ENCODE peak calls at places on chromosomes 13 and 19, in seven cellular contexts. One of them, this sample, is unnamed.

GRCh38 chr13:114099191-114099590 is 33.2 kb downstream of the RASA3 start:
- DNase-seq in K562: peak
- DNase-seq in SK-N-SH: peak
- DNase-seq in H1: no peak
- DNase-seq in HepG2: peak
- DNase-seq in HCT116: peak
- DNase-seq in GM12878: no peak
- DNase-seq in this sample: peak

GRCh38 chr19:51600940-51601575 is 29.1 kb downstream of the SIGLEC5 start:
- DNase-seq in K562: no peak
- DNase-seq in SK-N-SH: no peak
- DNase-seq in H1: no peak
- DNase-seq in HepG2: no peak
- DNase-seq in HCT116: no peak
- DNase-seq in GM12878: no peak
- DNase-seq in this sample: no peak

GRCh38 chr13:84651288-84651687 is 769.0 kb upstream of the SLITRK1 start:
- DNase-seq in K562: no peak
- DNase-seq in SK-N-SH: no peak
- DNase-seq in H1: no peak
- DNase-seq in HepG2: peak
- DNase-seq in HCT116: no peak
- DNase-seq in GM12878: no peak
- DNase-seq in this sample: peak

GRCh38 chr19:3852614-3853254 is 16.1 kb downstream of the ZFR2 start:
- DNase-seq in K562: peak
- DNase-seq in SK-N-SH: no peak
- DNase-seq in H1: peak
- DNase-seq in HepG2: peak
- DNase-seq in HCT116: peak
- DNase-seq in GM12878: no peak
- DNase-seq in this sample: peak

GRCh38 chr13:28100149-28101121 is at the start of gene FLT3:
- DNase-seq in K562: peak
- DNase-seq in SK-N-SH: peak
- DNase-seq in H1: peak
- DNase-seq in HepG2: no peak
- DNase-seq in HCT116: peak
- DNase-seq in GM12878: no peak
- DNase-seq in this sample: peak

GRCh38 chr19:10593820-10594637 is 6.9 kb upstream of the AP1M2 start:
- DNase-seq in K562: no peak
- DNase-seq in SK-N-SH: no peak
- DNase-seq in H1: no peak
- DNase-seq in HepG2: no peak
- DNase-seq in HCT116: no peak
- DNase-seq in GM12878: peak
- DNase-seq in this sample: no peak

GRCh38 chr13:114260818-114261217 is 20.6 kb upstream of the UPF3A start:
- DNase-seq in K562: no peak
- DNase-seq in SK-N-SH: no peak
- DNase-seq in H1: no peak
- DNase-seq in HepG2: no peak
- DNase-seq in HCT116: no peak
- DNase-seq in GM12878: peak
- DNase-seq in this sample: no peak

GRCh38 chr19:18845961-18846360 is 14.2 kb downstream of the UPF1 start:
- DNase-seq in K562: no peak
- DNase-seq in SK-N-SH: peak
- DNase-seq in H1: no peak
- DNase-seq in HepG2: no peak
- DNase-seq in HCT116: no peak
- DNase-seq in GM12878: no peak
- DNase-seq in this sample: no peak

GRCh38 chr13:32528358-32528757 is 10.2 kb downstream of the N4BP2L2 start:
- DNase-seq in K562: no peak
- DNase-seq in SK-N-SH: no peak
- DNase-seq in H1: no peak
- DNase-seq in HepG2: no peak
- DNase-seq in HCT116: no peak
- DNase-seq in GM12878: no peak
- DNase-seq in this sample: no peak

GRCh38 chr19:4061178-4061682 is 5.5 kb downstream of the ZBTB7A start:
- DNase-seq in K562: no peak
- DNase-seq in SK-N-SH: no peak
- DNase-seq in H1: no peak
- DNase-seq in HepG2: peak
- DNase-seq in HCT116: no peak
- DNase-seq in GM12878: no peak
- DNase-seq in this sample: peak

GRCh38 chr19:33671211-33671610 is 49.5 kb downstream of the CHST8 start:
- DNase-seq in K562: no peak
- DNase-seq in SK-N-SH: no peak
- DNase-seq in H1: no peak
- DNase-seq in HepG2: no peak
- DNase-seq in HCT116: no peak
- DNase-seq in GM12878: no peak
- DNase-seq in this sample: no peak

GRCh38 chr19:51739466-51740213 is 12.0 kb downstream of the FPR1 start:
- DNase-seq in K562: no peak
- DNase-seq in SK-N-SH: no peak
- DNase-seq in H1: no peak
- DNase-seq in HepG2: no peak
- DNase-seq in HCT116: no peak
- DNase-seq in GM12878: no peak
- DNase-seq in this sample: no peak

GRCh38 chr19:8846819-8847218 is 14.6 kb downstream of the MBD3L1 start:
- DNase-seq in K562: no peak
- DNase-seq in SK-N-SH: no peak
- DNase-seq in H1: no peak
- DNase-seq in HepG2: no peak
- DNase-seq in HCT116: no peak
- DNase-seq in GM12878: no peak
- DNase-seq in this sample: no peak

GRCh38 chr13:84896128-84896527 is 903.1 kb downstream of the SLITRK6 start:
- DNase-seq in K562: peak
- DNase-seq in SK-N-SH: peak
- DNase-seq in H1: peak
- DNase-seq in HepG2: peak
- DNase-seq in HCT116: peak
- DNase-seq in GM12878: peak
- DNase-seq in this sample: peak

GRCh38 chr13:29704648-29705047 is 109.2 kb upstream of the SLC7A1 start:
- DNase-seq in K562: no peak
- DNase-seq in SK-N-SH: peak
- DNase-seq in H1: no peak
- DNase-seq in HepG2: no peak
- DNase-seq in HCT116: no peak
- DNase-seq in GM12878: no peak
- DNase-seq in this sample: no peak

GRCh38 chr19:3857449-3858003 is 11.3 kb downstream of the ZFR2 start:
- DNase-seq in K562: no peak
- DNase-seq in SK-N-SH: no peak
- DNase-seq in H1: no peak
- DNase-seq in HepG2: no peak
- DNase-seq in HCT116: no peak
- DNase-seq in GM12878: no peak
- DNase-seq in this sample: peak

GRCh38 chr13:21556051-21556450 is 47.9 kb downstream of the MICU2 start:
- DNase-seq in K562: no peak
- DNase-seq in SK-N-SH: no peak
- DNase-seq in H1: no peak
- DNase-seq in HepG2: no peak
- DNase-seq in HCT116: no peak
- DNase-seq in GM12878: no peak
- DNase-seq in this sample: no peak

GRCh38 chr13:30841161-30841560 is 64.9 kb upstream of the MEDAG start:
- DNase-seq in K562: no peak
- DNase-seq in SK-N-SH: no peak
- DNase-seq in H1: no peak
- DNase-seq in HepG2: no peak
- DNase-seq in HCT116: no peak
- DNase-seq in GM12878: no peak
- DNase-seq in this sample: no peak

GRCh38 chr19:55703790-55704215 is 28.8 kb downstream of the EPN1 start:
- DNase-seq in K562: peak
- DNase-seq in SK-N-SH: peak
- DNase-seq in H1: peak
- DNase-seq in HepG2: no peak
- DNase-seq in HCT116: peak
- DNase-seq in GM12878: no peak
- DNase-seq in this sample: no peak

DNA sequence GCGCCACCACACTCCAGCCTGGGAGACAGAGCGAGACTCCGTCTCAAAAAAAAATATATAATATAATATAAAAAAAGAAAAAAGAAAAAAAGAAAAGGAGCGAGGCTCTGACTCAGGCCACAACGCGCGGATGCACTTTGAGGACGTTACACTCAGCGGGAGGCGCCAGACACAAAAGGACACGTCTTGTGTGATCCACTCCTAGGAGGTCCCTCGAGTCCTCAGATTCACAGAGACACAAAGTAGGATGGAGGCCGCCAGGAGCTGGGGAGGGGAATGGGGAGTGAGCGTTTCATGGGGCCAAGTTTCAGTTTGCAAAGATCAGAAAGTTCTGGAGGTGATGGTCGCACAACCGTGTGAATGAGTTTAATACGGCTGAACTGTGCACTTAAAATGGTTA is 8.5 kb upstream of the ABHD17A start:
- DNase-seq in K562: no peak
- DNase-seq in SK-N-SH: no peak
- DNase-seq in H1: no peak
- DNase-seq in HepG2: no peak
- DNase-seq in HCT116: no peak
- DNase-seq in GM12878: no peak
- DNase-seq in this sample: no peak
- TF ChIP-seq JUND in K562: no peak
- TF ChIP-seq JUND in SK-N-SH: no peak
- TF ChIP-seq JUND in H1: no peak
- TF ChIP-seq JUND in HepG2: no peak
- TF ChIP-seq JUND in HCT116: no peak
- TF ChIP-seq JUND in GM12878: no peak
- TF ChIP-seq JUND in this sample: no peak

GRCh38 chr19:30890033-30890432 is 459.2 kb downstream of the TSHZ3 start:
- DNase-seq in K562: no peak
- DNase-seq in SK-N-SH: no peak
- DNase-seq in H1: no peak
- DNase-seq in HepG2: no peak
- DNase-seq in HCT116: no peak
- DNase-seq in GM12878: no peak
- DNase-seq in this sample: no peak

GRCh38 chr19:30884146-30884812 is 465.0 kb downstream of the TSHZ3 start:
- DNase-seq in K562: no peak
- DNase-seq in SK-N-SH: no peak
- DNase-seq in H1: no peak
- DNase-seq in HepG2: no peak
- DNase-seq in HCT116: no peak
- DNase-seq in GM12878: no peak
- DNase-seq in this sample: no peak

GRCh38 chr19:30883071-30883470 is 466.2 kb downstream of the TSHZ3 start:
- DNase-seq in K562: no peak
- DNase-seq in SK-N-SH: no peak
- DNase-seq in H1: no peak
- DNase-seq in HepG2: no peak
- DNase-seq in HCT116: no peak
- DNase-seq in GM12878: no peak
- DNase-seq in this sample: no peak

GRCh38 chr19:30887042-30887441 is 462.2 kb downstream of the TSHZ3 start:
- DNase-seq in K562: no peak
- DNase-seq in SK-N-SH: no peak
- DNase-seq in H1: no peak
- DNase-seq in HepG2: no peak
- DNase-seq in HCT116: no peak
- DNase-seq in GM12878: no peak
- DNase-seq in this sample: no peak

DNA sequence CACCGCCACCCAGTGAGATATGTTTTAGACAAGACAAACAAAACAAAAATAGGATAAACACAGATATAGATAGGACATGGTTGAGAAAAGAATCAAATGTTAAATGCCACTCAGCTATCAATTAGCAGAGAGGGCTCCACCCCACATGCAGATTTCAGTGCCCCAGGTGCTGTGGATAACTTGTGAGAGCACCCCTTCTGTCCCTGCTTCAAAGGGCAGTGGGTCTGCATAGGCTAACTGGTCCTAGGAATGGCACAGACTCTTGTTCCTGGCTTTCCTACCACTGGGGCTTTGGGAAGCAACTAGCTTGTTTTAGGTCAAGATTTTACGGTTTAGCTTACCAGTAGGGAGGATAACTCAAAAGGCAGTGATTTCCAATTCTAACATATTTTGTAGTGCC is 460.3 kb downstream of the TSHZ3 start:
- DNase-seq in K562: no peak
- DNase-seq in SK-N-SH: no peak
- DNase-seq in H1: no peak
- DNase-seq in HepG2: no peak
- DNase-seq in HCT116: no peak
- DNase-seq in GM12878: no peak
- DNase-seq in this sample: no peak
- TF ChIP-seq JUND in K562: no peak
- TF ChIP-seq JUND in SK-N-SH: no peak
- TF ChIP-seq JUND in H1: no peak
- TF ChIP-seq JUND in HepG2: no peak
- TF ChIP-seq JUND in HCT116: no peak
- TF ChIP-seq JUND in GM12878: no peak
- TF ChIP-seq JUND in this sample: no peak

GRCh38 chr13:33728271-33729037 is 89.5 kb upstream of the RFC3 start:
- DNase-seq in K562: no peak
- DNase-seq in SK-N-SH: no peak
- DNase-seq in H1: no peak
- DNase-seq in HepG2: no peak
- DNase-seq in HCT116: no peak
- DNase-seq in GM12878: peak
- DNase-seq in this sample: no peak
- TF ChIP-seq JUND in K562: no peak
- TF ChIP-seq JUND in SK-N-SH: peak
- TF ChIP-seq JUND in H1: no peak
- TF ChIP-seq JUND in HepG2: no peak
- TF ChIP-seq JUND in HCT116: no peak
- TF ChIP-seq JUND in GM12878: peak
- TF ChIP-seq JUND in this sample: no peak

DNA sequence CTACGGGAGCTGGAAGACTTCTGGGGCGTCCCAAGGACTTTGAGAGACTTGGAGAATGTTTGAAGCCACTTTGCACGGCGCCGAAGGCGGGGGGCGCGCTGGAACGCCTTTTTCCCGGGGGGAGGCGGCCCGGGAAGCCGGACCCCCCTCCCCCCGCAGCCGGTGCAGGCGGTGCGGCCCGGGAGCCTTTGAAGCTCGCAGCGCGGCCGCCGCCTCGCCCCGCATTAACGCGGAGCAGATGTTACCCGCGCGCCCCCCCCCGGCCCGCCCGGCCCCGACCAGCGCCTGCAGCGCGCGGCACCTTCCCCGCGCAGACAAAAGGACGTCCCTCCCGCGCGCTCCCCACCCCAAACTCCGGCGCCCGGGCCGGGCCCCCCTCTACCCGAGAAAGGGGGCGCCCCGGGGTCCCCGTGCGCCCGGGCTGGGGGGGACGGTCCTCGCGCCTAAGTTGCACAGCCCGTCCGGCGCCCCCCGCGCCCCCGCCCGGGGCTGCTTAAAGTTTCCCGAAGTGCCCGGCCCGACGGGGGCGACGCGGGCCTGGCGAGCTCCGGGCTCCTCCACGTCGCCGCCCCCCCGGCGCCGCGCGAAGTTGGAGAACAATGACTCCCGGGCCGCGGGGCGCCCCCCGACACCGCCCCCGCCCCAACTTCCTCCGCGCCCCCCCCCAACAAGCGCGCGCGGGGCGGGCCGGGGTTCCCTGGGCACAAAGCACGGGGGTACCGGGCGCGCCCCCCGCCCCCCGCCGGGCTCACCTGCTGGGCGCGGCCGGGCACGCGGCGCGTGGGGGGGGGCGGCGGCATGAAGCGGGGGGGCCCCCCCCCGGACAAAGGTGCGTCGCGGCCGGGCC is 644 bp downstream of the TCF3 start:
- DNase-seq in K562: peak
- DNase-seq in SK-N-SH: peak
- DNase-seq in H1: no peak
- DNase-seq in HepG2: no peak
- DNase-seq in HCT116: no peak
- DNase-seq in GM12878: no peak
- DNase-seq in this sample: peak
- TF ChIP-seq JUND in K562: no peak
- TF ChIP-seq JUND in SK-N-SH: no peak
- TF ChIP-seq JUND in H1: no peak
- TF ChIP-seq JUND in HepG2: no peak
- TF ChIP-seq JUND in HCT116: no peak
- TF ChIP-seq JUND in GM12878: no peak
- TF ChIP-seq JUND in this sample: no peak

This sample was measured in T47D.